ENCODE peak calls at places on chromosome 5, in eight cellular contexts. Z, K, F, J, E, M, H and R are unnamed samples.
A peak's percentile ranks its signal among the peaks of the same experiment; 100 is the strongest.

GRCh38 chr5:87029951-87030350 is 237.7 kb upstream of the RASA1 start:
- DNase-seq in E (no peak), K (no peak), H (no peak), J (no peak), F (no peak), Z (no peak), M (no peak), R (no peak)

GRCh38 chr5:124160265-124160664 is 586.2 kb downstream of the ZNF608 start:
- DNase-seq in J (no peak), F (no peak), K (no peak), Z (no peak), H (no peak), M (no peak), E (no peak), R (no peak)

GRCh38 chr5:156208271-156208670 is 118.7 kb upstream of the SGCD start:
- DNase-seq in E (no peak), Z (peak; percentile 64), F (no peak), J (no peak), M (no peak), K (no peak), H (no peak), R (no peak)

GRCh38 chr5:109045710-109046109 is 298.0 kb downstream of the FER start:
- DNase-seq in J (no peak), K (no peak), E (no peak), F (no peak), Z (no peak), H (no peak), M (no peak), R (no peak)

GRCh38 chr5:126674145-126674544 is 73.4 kb downstream of the PHAX start:
- DNase-seq in J (no peak), F (no peak), Z (peak; percentile 87), E (no peak), M (no peak), K (no peak), H (no peak), R (no peak)

GRCh38 chr5:146699129-146699528 is 179.4 kb downstream of the PPP2R2B start:
- DNase-seq in F (no peak), H (no peak), M (no peak), J (no peak), K (no peak), Z (no peak), E (no peak), R (no peak)

GRCh38 chr5:154228696-154229095 is 38.2 kb downstream of the GALNT10 start:
- DNase-seq in K (no peak), H (no peak), Z (no peak), J (no peak), M (no peak), E (no peak), F (no peak), R (no peak)

GRCh38 chr5:124922255-124922975 is 176.0 kb upstream of the ZNF608 start:
- DNase-seq in J (no peak), H (no peak), M (no peak), F (no peak), K (no peak), E (no peak), Z (peak; percentile 29), R (no peak)

GRCh38 chr5:139619861-139620260 is 28.3 kb upstream of the CXXC5 start:
- DNase-seq in H (no peak), K (no peak), Z (no peak), J (no peak), E (no peak), M (no peak), F (no peak), R (no peak)

DNA sequence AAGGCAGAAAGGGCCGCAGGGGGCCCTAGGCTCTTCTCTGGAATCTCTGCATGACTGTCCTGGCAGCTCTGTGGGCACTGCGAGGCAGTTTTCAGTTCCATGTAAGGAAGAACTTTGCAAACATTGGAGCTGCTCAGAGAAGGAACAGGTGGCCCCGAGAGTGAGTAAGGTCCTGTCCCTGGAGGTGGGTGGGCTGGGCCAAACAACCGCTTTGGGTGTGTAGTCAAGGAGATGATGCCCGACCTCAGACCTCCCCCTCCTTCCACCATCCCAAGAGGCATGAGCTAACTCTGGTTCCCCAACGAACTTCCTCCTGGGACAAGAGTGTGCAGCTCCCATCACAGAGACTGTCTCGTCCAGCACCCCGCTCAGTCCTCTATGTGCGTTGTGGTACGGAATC is 20.5 kb downstream of the CSF1R start:
- DNase-seq in F (peak; percentile 71), H (no peak), Z (no peak), M (no peak), E (no peak), J (no peak), K (no peak), R (no peak)
- H3K4me1 ChIP-seq in F (no peaks in the 10 kb centered on the region), H (no peaks in the 10 kb centered on the region), Z (no peaks in the 10 kb centered on the region), M (no peaks in the 10 kb centered on the region), E (peaks cover 15% of the 10 kb centered on the region), J (no peaks in the 10 kb centered on the region), K (no peaks in the 10 kb centered on the region), R (no peaks in the 10 kb centered on the region)

GRCh38 chr5:1341863-1342262 is 3.0 kb downstream of the CLPTM1L start:
- DNase-seq in J (no peak), K (peak; percentile 39), M (no peak), E (no peak), F (no peak), Z (no peak), H (no peak), R (no peak)
- H3K27ac ChIP-seq in J (no peak overlapping the region), K (no peak overlapping the region), M (no peak overlapping the region), E (no peak overlapping the region), F (no peak overlapping the region), Z (no peak overlapping the region), H (no peak overlapping the region), R (no peak overlapping the region)

DNA sequence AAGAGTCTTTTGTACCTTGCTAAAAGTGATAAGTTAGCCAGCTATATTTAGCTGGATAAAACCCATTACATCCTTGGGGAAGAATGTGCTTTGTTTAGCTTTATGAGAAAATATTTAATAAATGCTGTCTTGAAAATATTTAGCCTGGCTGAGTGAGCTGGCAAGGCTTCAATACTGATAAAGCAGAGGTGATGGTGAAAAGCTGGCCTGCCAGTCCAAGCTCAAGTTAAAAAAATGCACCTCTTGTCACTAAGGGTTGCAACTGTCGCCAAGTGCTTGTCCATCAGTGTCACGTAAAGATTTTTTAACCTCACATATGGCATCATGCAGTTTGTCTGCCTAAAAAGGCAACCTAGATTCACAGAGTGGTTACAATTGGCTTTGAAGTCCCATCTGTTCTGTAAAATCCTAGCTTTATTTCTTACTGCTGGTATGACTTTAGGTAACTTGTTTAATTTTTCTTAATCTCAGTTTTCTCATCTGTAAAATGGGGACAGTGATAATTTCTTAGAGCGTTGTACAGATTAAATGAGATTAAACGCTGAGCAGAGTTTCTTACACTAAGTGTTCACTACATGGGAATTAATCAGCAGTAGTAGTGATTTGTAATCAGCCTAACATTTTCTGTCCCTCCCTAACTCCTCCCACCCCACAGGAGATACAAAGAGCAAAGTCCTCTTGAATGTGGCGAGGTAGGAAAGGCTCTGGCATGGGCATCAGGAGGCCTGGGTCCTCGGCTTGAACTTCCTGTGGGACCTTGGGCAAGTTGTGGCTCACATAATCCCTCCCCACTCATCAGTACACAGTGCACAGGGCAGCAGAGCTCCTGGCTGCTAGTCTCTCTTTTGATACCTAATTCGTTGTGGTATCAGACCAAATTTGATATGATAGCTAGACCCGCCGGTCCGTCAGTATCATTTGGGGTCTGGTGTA is 48.7 kb downstream of the PIK3R1 start:
- DNase-seq in K (no peak), M (peak; percentile 54), J (no peak), E (no peak), F (no peak), Z (no peak), H (no peak), R (peak; percentile 52)
- H3K4me1 ChIP-seq in K (peaks cover 81% of the 10 kb centered on the region), M (peaks cover 11% of the 10 kb centered on the region), J (peaks cover 46% of the 10 kb centered on the region), E (peaks cover 91% of the 10 kb centered on the region), F (peaks cover 91% of the 10 kb centered on the region), Z (no peaks in the 10 kb centered on the region), H (peaks cover 69% of the 10 kb centered on the region), R (peaks cover 20% of the 10 kb centered on the region)

GRCh38 chr5:74798977-74799911 is 32.2 kb downstream of the NSA2 start:
- DNase-seq in Z (no peak), K (no peak), H (no peak), M (no peak), J (no peak), F (no peak), E (no peak), R (no peak)
- H3K27ac ChIP-seq in Z (peak overlapping the region; percentile 61), K (no peak overlapping the region), H (no peak overlapping the region), M (no peak overlapping the region), J (no peak overlapping the region), F (no peak overlapping the region), E (no peak overlapping the region), R (no peak overlapping the region)